ENCODE peak calls at places on chromosomes 12 and 14, in seven cellular contexts. H, N, M, O, D, B and X are unnamed samples.

GRCh38 chr14:54211562-54212308 is 185.1 kb upstream of the CDKN3 start:
- DNase-seq in H (peak; percentile 99), N (peak; percentile 64), M (no peak), O (no peak), D (no peak), B (no peak), X (peak; percentile 93)

GRCh38 chr12:21607701-21608100 is 3.1 kb upstream of the GYS2 start:
- DNase-seq in H (peak; percentile 25), N (peak; percentile 12), M (peak; percentile 10), O (no peak), D (peak; percentile 12), B (peak; percentile 31), X (peak; percentile 33)

GRCh38 chr14:101954501-101954900 is 9.9 kb upstream of the DYNC1H1 start:
- DNase-seq in H (no peak), N (no peak), M (no peak), O (no peak), D (no peak), B (no peak), X (no peak)

GRCh38 chr14:40697221-40697620 is 909.5 kb upstream of the LRFN5 start:
- DNase-seq in H (peak; percentile 64), N (no peak), M (no peak), O (no peak), D (no peak), B (no peak), X (peak; percentile 2)

GRCh38 chr12:124463341-124463861 is 104.0 kb downstream of the NCOR2 start:
- DNase-seq in H (no peak), N (no peak), M (peak; percentile 90), O (no peak), D (peak; percentile 43), B (no peak), X (no peak)

GRCh38 chr14:83470466-83470865 is 1936.8 kb upstream of the SEL1L start:
- DNase-seq in H (no peak), N (no peak), M (no peak), O (no peak), D (peak; percentile 9), B (no peak), X (peak; percentile 31)

GRCh38 chr12:72010365-72010764 is 71.7 kb downstream of the TPH2 start:
- DNase-seq in H (no peak), N (no peak), M (no peak), O (no peak), D (no peak), B (no peak), X (peak; percentile 63)

GRCh38 chr14:26328766-26329165 is 269.1 kb downstream of the NOVA1 start:
- DNase-seq in H (no peak), N (no peak), M (no peak), O (no peak), D (peak; percentile 17), B (no peak), X (no peak)

GRCh38 chr12:96274331-96274730 is 80.2 kb downstream of the ELK3 start:
- DNase-seq in H (no peak), N (no peak), M (no peak), O (no peak), D (no peak), B (no peak), X (peak; percentile 73)

DNA sequence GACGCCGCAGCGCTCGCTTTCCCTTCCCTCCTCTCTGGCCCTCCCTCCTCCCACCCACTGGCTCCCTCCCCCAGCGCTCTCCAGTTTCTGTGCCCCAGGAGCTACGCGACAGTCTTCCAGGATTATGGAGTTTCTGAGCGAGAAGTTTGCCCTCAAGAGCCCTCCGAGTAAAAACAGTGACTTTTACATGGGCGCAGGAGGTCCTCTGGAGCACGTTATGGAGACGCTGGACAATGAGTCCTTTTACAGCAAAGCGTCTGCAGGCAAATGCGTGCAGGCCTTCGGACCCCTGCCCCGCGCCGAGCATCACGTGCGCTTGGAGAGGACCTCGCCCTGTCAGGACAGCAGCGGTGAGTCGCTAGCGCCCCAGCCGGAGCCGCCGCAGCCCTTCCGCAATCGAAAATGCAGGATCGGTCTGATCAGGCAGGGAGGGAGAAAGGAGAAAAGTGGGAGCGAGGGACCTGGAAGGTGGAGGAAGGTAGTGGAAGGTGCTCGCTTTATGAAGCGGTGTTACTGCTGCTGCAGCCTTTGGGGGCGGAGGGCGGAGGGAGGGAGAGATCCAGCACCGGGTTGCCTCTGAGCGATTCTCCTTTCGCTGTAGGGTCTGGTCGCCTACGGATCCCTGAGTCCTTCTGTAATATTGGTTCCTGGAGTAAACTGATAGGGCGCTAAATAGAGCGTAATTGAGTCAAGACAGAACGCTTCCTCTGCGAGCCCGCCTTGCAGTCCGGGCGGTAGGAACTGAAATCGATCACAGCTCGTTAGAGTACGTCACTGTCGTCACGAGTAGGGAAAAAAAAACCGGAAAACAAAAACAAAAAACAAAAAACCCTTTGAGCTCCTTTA is at the start of gene ALX1:
- DNase-seq in H (no peak), N (no peak), M (peak; percentile 89), O (no peak), D (peak; percentile 84), B (peak; percentile 91), X (peak; percentile 50)
- TF ChIP-seq EZH2 in H (no peak), N (no peak), M (no peak), O (no peak), D (peak; percentile 6), B (no peak), X (no peak)

GRCh38 chr12:12486661-12487240 is 75.9 kb downstream of the DUSP16 start:
- DNase-seq in H (peak; percentile 52), N (no peak), M (no peak), O (no peak), D (peak; percentile 24), B (no peak), X (no peak)
- TF ChIP-seq EZH2phosphoT487 in H (no peak), N (no peak), M (no peak), O (no peak), D (no peak), B (no peak), X (no peak)

GRCh38 chr12:57219993-57220728 is 3.6 kb downstream of the NXPH4 start:
- DNase-seq in H (no peak), N (no peak), M (peak; percentile 62), O (no peak), D (no peak), B (peak; percentile 44), X (no peak)
- H3K4me3 ChIP-seq in H (no peak overlapping the region), N (no peak overlapping the region), M (peak overlapping the region; percentile 43), O (no peak overlapping the region), D (no peak overlapping the region), B (peak overlapping the region; percentile 43), X (no peak overlapping the region)

GRCh38 chr12:57477710-57478681 is 1.7 kb downstream of the ARHGAP9 start:
- DNase-seq in H (no peak), N (no peak), M (no peak), O (no peak), D (no peak), B (no peak), X (no peak)
- TF ChIP-seq EZH2 in H (no peak), N (no peak), M (no peak), O (no peak), D (no peak), B (no peak), X (no peak)

DNA sequence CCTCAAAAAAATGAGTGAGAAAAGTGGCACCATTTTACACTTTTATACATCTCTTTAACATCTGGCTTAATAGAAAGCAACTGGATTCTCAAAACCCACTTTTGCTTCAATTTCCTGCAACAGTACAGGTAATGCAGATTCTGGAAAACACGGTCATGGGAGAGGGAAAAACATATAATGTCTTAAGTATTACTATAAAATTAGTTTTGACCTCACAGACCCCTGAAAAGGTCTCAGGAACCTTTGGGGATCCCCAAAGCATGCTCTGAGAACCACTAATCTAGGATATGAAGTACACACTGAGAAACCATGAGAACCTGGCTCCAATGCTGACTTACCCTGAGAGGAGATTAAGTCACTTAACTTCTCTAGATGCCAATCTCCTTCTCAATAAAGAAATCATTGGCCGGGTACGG is 64.7 kb downstream of the PPP2R5E start:
- DNase-seq in H (no peak), N (no peak), M (no peak), O (peak; percentile 34), D (no peak), B (no peak), X (no peak)
- TF ChIP-seq EZH2phosphoT487 in H (no peak), N (no peak), M (no peak), O (no peak), D (no peak), B (no peak), X (no peak)

DNA sequence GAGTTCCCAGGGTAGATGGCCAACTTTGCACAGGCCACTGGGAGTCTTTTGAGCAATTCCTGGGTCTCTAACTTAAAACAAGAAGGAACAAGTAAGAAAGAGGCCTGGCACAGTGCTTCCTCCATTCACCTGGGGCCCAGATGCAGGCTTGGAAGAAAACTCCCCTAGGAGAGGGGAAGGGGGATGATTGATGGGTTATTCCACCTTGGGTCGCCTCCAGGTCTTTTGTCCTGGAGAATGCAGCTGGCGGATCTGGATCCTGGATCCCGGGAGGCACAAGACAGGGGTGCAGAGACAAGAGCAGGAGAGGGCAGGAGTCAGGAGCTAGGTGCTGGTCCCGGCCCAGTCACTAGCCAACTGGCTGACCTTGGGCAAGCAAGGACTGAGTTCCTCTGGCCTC is 74.5 kb downstream of the ESRRB start:
- DNase-seq in H (no peak), N (no peak), M (no peak), O (no peak), D (no peak), B (no peak), X (no peak)
- H3K4me3 ChIP-seq in H (no peak overlapping the region), N (no peak overlapping the region), M (no peak overlapping the region), O (no peak overlapping the region), D (no peak overlapping the region), B (no peak overlapping the region), X (no peak overlapping the region)